ENCODE peak calls at places on chromosomes 6 and 20, in four cellular contexts. One of them, this sample, is unnamed.

GRCh38 chr20:61488030-61488429 is 236.0 kb downstream of the CDH4 start:
- DNase-seq in A549: no peak
- DNase-seq in BE2C: no peak
- DNase-seq in CD8-positive, alpha-beta T cell: no peak
- DNase-seq in this sample: no peak

GRCh38 chr6:501891-502601 is 110.5 kb downstream of the IRF4 start:
- DNase-seq in A549: no peak
- DNase-seq in BE2C: no peak
- DNase-seq in CD8-positive, alpha-beta T cell: peak
- DNase-seq in this sample: no peak

GRCh38 chr6:25007269-25007699 is 71.5 kb upstream of the RIPOR2 start:
- DNase-seq in A549: no peak
- DNase-seq in BE2C: no peak
- DNase-seq in CD8-positive, alpha-beta T cell: no peak
- DNase-seq in this sample: no peak

GRCh38 chr6:18141805-18142590 is 12.9 kb downstream of the TPMT start:
- DNase-seq in A549: no peak
- DNase-seq in BE2C: peak
- DNase-seq in CD8-positive, alpha-beta T cell: no peak
- DNase-seq in this sample: no peak

GRCh38 chr6:151566557-151566956 is 72.7 kb downstream of the CCDC170 start:
- DNase-seq in A549: no peak
- DNase-seq in BE2C: no peak
- DNase-seq in CD8-positive, alpha-beta T cell: no peak
- DNase-seq in this sample: no peak

GRCh38 chr6:135358251-135358821 is 139.2 kb downstream of the AHI1 start:
- DNase-seq in A549: peak
- DNase-seq in BE2C: no peak
- DNase-seq in CD8-positive, alpha-beta T cell: no peak
- DNase-seq in this sample: no peak

GRCh38 chr6:75855047-75855446 is 106.0 kb downstream of the MYO6 start:
- DNase-seq in A549: peak
- DNase-seq in BE2C: peak
- DNase-seq in CD8-positive, alpha-beta T cell: no peak
- DNase-seq in this sample: no peak

GRCh38 chr6:131924881-131925474 is 26.2 kb downstream of the CCN2 start:
- DNase-seq in A549: peak
- DNase-seq in BE2C: no peak
- DNase-seq in CD8-positive, alpha-beta T cell: no peak
- DNase-seq in this sample: no peak

GRCh38 chr6:168035098-168035660 is 37.7 kb downstream of the KIF25 start:
- DNase-seq in A549: peak
- DNase-seq in BE2C: peak
- DNase-seq in CD8-positive, alpha-beta T cell: no peak
- DNase-seq in this sample: no peak

GRCh38 chr6:26016326-26017275 is 54.0 kb downstream of the TRIM38 start:
- DNase-seq in A549: no peak
- DNase-seq in BE2C: no peak
- DNase-seq in CD8-positive, alpha-beta T cell: no peak
- DNase-seq in this sample: no peak

GRCh38 chr6:127297502-127298070 is 30.9 kb downstream of the RNF146 start:
- DNase-seq in A549: no peak
- DNase-seq in BE2C: no peak
- DNase-seq in CD8-positive, alpha-beta T cell: no peak
- DNase-seq in this sample: no peak

GRCh38 chr6:94245395-94245794 is 826.0 kb upstream of the EPHA7 start:
- DNase-seq in A549: no peak
- DNase-seq in BE2C: no peak
- DNase-seq in CD8-positive, alpha-beta T cell: no peak
- DNase-seq in this sample: no peak

GRCh38 chr20:41958391-41958790 is 340.2 kb upstream of the CHD6 start:
- DNase-seq in A549: no peak
- DNase-seq in BE2C: no peak
- DNase-seq in CD8-positive, alpha-beta T cell: no peak
- DNase-seq in this sample: no peak

GRCh38 chr20:41960166-41960565 is 342.0 kb upstream of the CHD6 start:
- DNase-seq in A549: no peak
- DNase-seq in BE2C: no peak
- DNase-seq in CD8-positive, alpha-beta T cell: no peak
- DNase-seq in this sample: peak

GRCh38 chr20:41951615-41952014 is 333.4 kb upstream of the CHD6 start:
- DNase-seq in A549: no peak
- DNase-seq in BE2C: no peak
- DNase-seq in CD8-positive, alpha-beta T cell: no peak
- DNase-seq in this sample: no peak

GRCh38 chr20:41956316-41957050 is 338.3 kb upstream of the CHD6 start:
- DNase-seq in A549: peak
- DNase-seq in BE2C: peak
- DNase-seq in CD8-positive, alpha-beta T cell: no peak
- DNase-seq in this sample: no peak
- TF ChIP-seq CTCF in A549: peak
- TF ChIP-seq CTCF in BE2C: peak
- TF ChIP-seq CTCF in CD8-positive, alpha-beta T cell: no peak
- TF ChIP-seq CTCF in this sample: no peak

GRCh38 chr20:37515876-37516275 is 5.2 kb upstream of the NNAT start:
- DNase-seq in A549: no peak
- DNase-seq in BE2C: no peak
- DNase-seq in CD8-positive, alpha-beta T cell: no peak
- DNase-seq in this sample: no peak
- H3K4me3 ChIP-seq in A549: no peak
- H3K4me3 ChIP-seq in BE2C: no peak
- H3K4me3 ChIP-seq in CD8-positive, alpha-beta T cell: no peak
- H3K4me3 ChIP-seq in this sample: no peak

GRCh38 chr6:30748301-30748769 is 4.0 kb upstream of the IER3 start:
- DNase-seq in A549: peak
- DNase-seq in BE2C: no peak
- DNase-seq in CD8-positive, alpha-beta T cell: no peak
- DNase-seq in this sample: no peak
- TF ChIP-seq CTCF in A549: no peak
- TF ChIP-seq CTCF in BE2C: no peak
- TF ChIP-seq CTCF in CD8-positive, alpha-beta T cell: no peak
- TF ChIP-seq CTCF in this sample: no peak

DNA sequence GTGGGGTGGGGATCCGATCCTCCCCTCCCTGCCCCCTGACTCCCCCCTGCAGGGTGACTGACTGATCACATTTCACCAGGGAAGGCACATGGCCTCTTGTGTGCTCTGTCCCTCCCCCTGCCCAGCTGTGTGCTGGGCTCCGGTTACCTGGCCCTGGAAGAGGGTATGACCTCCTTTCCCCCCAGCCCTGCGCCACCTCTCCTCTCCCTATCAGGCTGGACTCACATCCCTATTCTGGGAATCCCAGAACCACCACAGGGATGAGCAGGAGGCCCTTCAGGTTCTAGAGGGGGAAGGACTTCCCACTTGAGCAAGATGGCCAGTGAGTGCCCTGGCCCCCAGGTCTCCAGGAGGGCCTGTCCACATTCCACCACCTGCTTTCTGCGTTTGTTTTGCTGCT is 2.1 kb upstream of the IP6K3 start:
- DNase-seq in A549: no peak
- DNase-seq in BE2C: no peak
- DNase-seq in CD8-positive, alpha-beta T cell: no peak
- DNase-seq in this sample: no peak
- H3K4me3 ChIP-seq in A549: no peak
- H3K4me3 ChIP-seq in BE2C: no peak
- H3K4me3 ChIP-seq in CD8-positive, alpha-beta T cell: no peak
- H3K4me3 ChIP-seq in this sample: no peak

DNA sequence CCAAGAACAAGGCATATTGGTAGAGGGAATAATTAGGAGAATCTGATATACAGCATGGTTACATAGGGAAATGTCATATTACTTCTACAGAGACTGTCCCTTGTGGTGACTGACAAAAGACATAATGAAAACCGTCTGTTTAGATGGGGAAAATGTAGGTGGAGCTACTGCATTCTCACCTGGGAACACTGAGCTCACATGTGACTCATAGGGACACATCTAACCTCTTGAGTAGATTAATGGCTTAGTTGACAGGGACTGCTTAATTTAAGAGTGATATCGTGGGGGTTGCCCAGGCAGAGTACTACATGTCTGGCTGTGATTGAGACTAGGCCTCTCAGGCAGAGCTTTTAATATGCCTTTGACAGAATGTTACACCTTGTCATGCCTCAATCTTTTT is 235.3 kb upstream of the ZFP64 start:
- DNase-seq in A549: no peak
- DNase-seq in BE2C: no peak
- DNase-seq in CD8-positive, alpha-beta T cell: no peak
- DNase-seq in this sample: no peak
- TF ChIP-seq CTCF in A549: no peak
- TF ChIP-seq CTCF in BE2C: no peak
- TF ChIP-seq CTCF in CD8-positive, alpha-beta T cell: no peak
- TF ChIP-seq CTCF in this sample: no peak

GRCh38 chr6:3061501-3061941 is 6.8 kb upstream of the RIPK1 start:
- DNase-seq in A549: no peak
- DNase-seq in BE2C: no peak
- DNase-seq in CD8-positive, alpha-beta T cell: no peak
- DNase-seq in this sample: no peak
- H3K4me3 ChIP-seq in A549: no peak
- H3K4me3 ChIP-seq in BE2C: no peak
- H3K4me3 ChIP-seq in CD8-positive, alpha-beta T cell: no peak
- H3K4me3 ChIP-seq in this sample: no peak

GRCh38 chr6:162177733-162178132 is 549.8 kb downstream of the PRKN start:
- DNase-seq in A549: no peak
- DNase-seq in BE2C: peak
- DNase-seq in CD8-positive, alpha-beta T cell: no peak
- DNase-seq in this sample: no peak
- TF ChIP-seq CTCF in A549: no peak
- TF ChIP-seq CTCF in BE2C: peak
- TF ChIP-seq CTCF in CD8-positive, alpha-beta T cell: no peak
- TF ChIP-seq CTCF in this sample: peak

GRCh38 chr6:35214869-35215664 is 1.3 kb downstream of the SCUBE3 start:
- DNase-seq in A549: no peak
- DNase-seq in BE2C: no peak
- DNase-seq in CD8-positive, alpha-beta T cell: no peak
- DNase-seq in this sample: no peak
- H3K4me3 ChIP-seq in A549: no peak
- H3K4me3 ChIP-seq in BE2C: no peak
- H3K4me3 ChIP-seq in CD8-positive, alpha-beta T cell: no peak
- H3K4me3 ChIP-seq in this sample: peak

GRCh38 chr6:4396032-4396431 is 260.7 kb upstream of the ECI2 start:
- DNase-seq in A549: no peak
- DNase-seq in BE2C: no peak
- DNase-seq in CD8-positive, alpha-beta T cell: no peak
- DNase-seq in this sample: no peak
- TF ChIP-seq CTCF in A549: no peak
- TF ChIP-seq CTCF in BE2C: no peak
- TF ChIP-seq CTCF in CD8-positive, alpha-beta T cell: no peak
- TF ChIP-seq CTCF in this sample: no peak

DNA sequence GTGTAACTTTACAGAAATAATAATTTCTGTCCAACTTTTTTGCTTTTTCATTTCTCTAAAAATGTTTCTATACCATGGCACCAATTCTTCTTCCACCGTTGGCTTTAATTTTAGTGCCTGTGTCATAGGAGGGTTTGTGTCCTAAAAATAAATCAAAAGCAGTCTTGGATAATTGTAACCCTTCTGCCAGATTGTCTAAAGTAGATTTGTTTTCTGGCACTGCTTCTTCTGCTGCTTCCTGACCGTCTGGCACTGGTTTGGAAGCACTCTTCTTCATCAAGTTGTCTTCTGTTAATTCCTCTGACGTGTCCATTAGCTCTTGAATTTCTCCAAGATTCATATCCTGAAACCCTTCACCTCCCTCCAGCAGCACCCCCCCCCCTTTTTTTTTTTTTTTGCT is 33.1 kb downstream of the SCAF8 start:
- DNase-seq in A549: no peak
- DNase-seq in BE2C: no peak
- DNase-seq in CD8-positive, alpha-beta T cell: no peak
- DNase-seq in this sample: no peak
- H3K4me3 ChIP-seq in A549: no peak
- H3K4me3 ChIP-seq in BE2C: no peak
- H3K4me3 ChIP-seq in CD8-positive, alpha-beta T cell: no peak
- H3K4me3 ChIP-seq in this sample: no peak

This sample was measured in coronary artery.